ENCODE peak calls at places on chromosomes 5 and 9, in six cellular contexts. M, S, W, F, R and L are unnamed samples.

GRCh38 chr9:133273819-133274218 is 1.2 kb downstream of the ABO start:
- DNase-seq in W (no peak), M (no peak), S (no peak), F (peak), R (no peak), L (no peak)

GRCh38 chr9:129574911-129575574 is 45.9 kb downstream of the C9orf50 start:
- DNase-seq in W (no peak), S (peak), M (no peak), F (no peak), R (no peak), L (no peak)

GRCh38 chr5:165497707-165498106 is 1992.3 kb downstream of the MAT2B start:
- DNase-seq in M (peak), S (peak), R (no peak), W (peak), F (no peak), L (no peak)

GRCh38 chr5:110086658-110087388 is 397.1 kb downstream of the MAN2A1 start:
- DNase-seq in W (no peak), S (peak), R (peak), M (peak), F (peak), L (no peak)

GRCh38 chr5:4015709-4016108 is 420.1 kb downstream of the IRX1 start:
- DNase-seq in S (no peak), F (no peak), M (no peak), W (peak), R (no peak), L (no peak)

GRCh38 chr5:97714426-97714825 is 531.4 kb upstream of the RIOK2 start:
- DNase-seq in W (no peak), R (no peak), F (no peak), M (no peak), S (no peak), L (no peak)

GRCh38 chr9:108544866-108545265 is 310.9 kb downstream of the ACTL7B start:
- DNase-seq in F (no peak), W (no peak), M (no peak), S (peak), R (no peak), L (no peak)

GRCh38 chr5:16539169-16539666 is 73.6 kb upstream of the ZNF622 start:
- DNase-seq in W (no peak), R (peak), S (peak), M (peak), F (peak), L (no peak)

GRCh38 chr5:174073088-174073487 is 27.6 kb downstream of the NSG2 start:
- DNase-seq in W (no peak), R (no peak), M (no peak), F (no peak), S (no peak), L (no peak)

GRCh38 chr9:12748016-12748415 is 26.8 kb upstream of the LURAP1L start:
- DNase-seq in S (peak), W (no peak), R (no peak), F (no peak), M (peak), L (no peak)

GRCh38 chr5:68086857-68087256 is 128.7 kb upstream of the PIK3R1 start:
- DNase-seq in S (peak), R (peak), W (no peak), F (peak), M (no peak), L (no peak)

GRCh38 chr9:87263291-87263690 is 234.4 kb upstream of the DAPK1 start:
- DNase-seq in W (no peak), R (no peak), F (no peak), M (no peak), S (no peak), L (no peak)

GRCh38 chr5:30690931-30691330 is 502.6 kb upstream of the CDH6 start:
- DNase-seq in M (peak), R (no peak), S (no peak), F (no peak), W (no peak), L (no peak)

GRCh38 chr9:134641173-134641985 is at the start of gene COL5A1:
- DNase-seq in W (no peak), F (peak), R (peak), S (peak), M (peak), L (peak)

GRCh38 chr9:134643306-134643705 is 1.7 kb downstream of the COL5A1 start:
- DNase-seq in F (no peak), S (peak), W (no peak), R (peak), M (peak), L (no peak)

GRCh38 chr9:134642385-134643181 is 980 bp downstream of the COL5A1 start:
- DNase-seq in W (no peak), M (peak), S (peak), R (peak), F (peak), L (peak)

GRCh38 chr9:134640491-134641172 is 971 bp upstream of the COL5A1 start:
- DNase-seq in M (no peak), F (no peak), R (no peak), W (no peak), S (no peak), L (no peak)

DNA sequence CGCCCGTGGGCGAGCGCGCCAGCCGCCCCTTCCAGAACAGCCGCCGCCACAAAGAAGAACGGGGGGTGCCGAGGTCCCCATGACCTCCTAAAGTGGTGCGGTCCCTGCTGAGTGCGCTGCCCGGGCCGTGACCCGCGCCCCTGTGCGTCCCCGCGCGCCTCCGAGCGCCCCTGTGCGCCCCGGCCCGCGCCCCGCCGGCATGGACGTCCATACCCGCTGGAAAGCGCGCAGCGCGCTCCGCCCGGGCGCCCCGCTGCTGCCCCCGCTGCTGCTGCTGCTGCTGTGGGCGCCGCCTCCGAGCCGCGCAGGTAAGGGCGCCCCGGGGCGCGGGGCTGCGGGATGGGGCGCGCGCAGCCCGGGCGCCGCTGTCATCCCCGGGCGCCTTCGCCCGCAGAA is 384 bp downstream of the COL5A1 start:
- DNase-seq in S (no peak), F (no peak), M (no peak), R (no peak), W (no peak), L (no peak)
- H3K4me3 ChIP-seq in S (peak), F (peak), M (peak), R (peak), W (no peak), L (peak)

GRCh38 chr5:81783401-81783800 is 32.5 kb upstream of the SSBP2 start:
- DNase-seq in R (no peak), F (no peak), S (no peak), M (no peak), W (no peak), L (no peak)
- H3K4me3 ChIP-seq in R (no peak), F (no peak), S (no peak), M (no peak), W (no peak), L (no peak)

GRCh38 chr5:135032613-135033025 is 1.4 kb downstream of the PITX1 start:
- DNase-seq in M (no peak), S (no peak), F (no peak), W (peak), R (no peak), L (peak)
- H3K4me3 ChIP-seq in M (peak), S (no peak), F (peak), W (peak), R (peak), L (no peak)

GRCh38 chr5:143164557-143164956 is 238.9 kb downstream of the NR3C1 start:
- DNase-seq in S (no peak), R (no peak), M (no peak), F (no peak), W (peak), L (no peak)

GRCh38 chr5:143168171-143168681 is 235.3 kb downstream of the NR3C1 start:
- DNase-seq in M (no peak), S (no peak), F (no peak), R (no peak), W (no peak), L (no peak)

GRCh38 chr5:143165049-143165448 is 238.4 kb downstream of the NR3C1 start:
- DNase-seq in W (no peak), M (no peak), F (no peak), S (no peak), R (no peak), L (no peak)

GRCh38 chr5:143166080-143166479 is 237.4 kb downstream of the NR3C1 start:
- DNase-seq in W (no peak), R (no peak), M (no peak), F (no peak), S (no peak), L (no peak)

DNA sequence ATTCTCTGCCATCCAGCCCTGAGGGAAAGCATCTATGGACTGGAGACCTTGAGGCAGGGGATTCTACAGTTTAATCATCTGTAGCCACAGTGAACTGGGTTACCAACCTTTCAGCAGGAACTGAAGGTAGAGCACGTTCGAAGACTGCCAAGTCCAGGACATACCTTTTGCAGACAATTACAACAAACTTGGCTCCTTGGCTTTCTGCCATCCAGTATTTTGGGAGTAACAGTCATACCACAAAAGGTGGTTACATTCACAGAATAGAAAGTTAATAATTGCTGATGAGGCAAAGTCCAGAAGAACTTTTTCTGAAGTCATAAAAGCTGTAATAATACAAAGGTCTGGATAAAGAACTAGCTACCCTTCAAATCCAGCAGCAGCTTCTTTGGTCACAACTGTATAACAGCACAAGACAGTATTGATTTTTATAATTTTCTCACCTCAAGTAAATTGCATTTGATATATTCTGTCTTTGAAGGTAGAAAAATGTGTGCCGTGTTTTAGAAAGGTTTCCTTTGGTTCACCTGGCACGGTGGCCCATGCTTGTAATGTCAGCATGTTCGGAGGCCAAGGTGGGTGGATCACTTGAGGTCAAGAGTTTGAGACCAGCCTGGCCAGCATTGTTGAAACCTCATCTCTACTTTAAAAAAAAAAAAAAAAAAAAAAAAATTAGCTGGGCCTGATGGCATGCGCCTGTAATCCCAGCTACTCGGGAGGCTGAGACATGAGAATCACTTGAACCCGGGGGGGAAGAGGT is 236.6 kb downstream of the NR3C1 start:
- DNase-seq in F (peak), W (peak), R (no peak), S (no peak), M (no peak), L (no peak)
- H3K4me3 ChIP-seq in F (no peak), W (no peak), R (no peak), S (no peak), M (no peak), L (no peak)